ENCODE peak calls at places on chromosomes 1 and 21, in seven cellular contexts. B is heart left ventricle, T is tibial nerve, P is cardiac fibroblast, X is neural crest cell, I is left lung, J is mammary epithelial cell. C is an unnamed sample.
A peak's percentile ranks its signal among the peaks of the same experiment; 100 is the strongest.

GRCh38 chr1:169527461-169528213 is 41.9 kb upstream of the SLC19A2 start:
- DNase-seq in B (no peak), T (peak; percentile 20), P (peak; percentile 45), X (no peak), I (no peak), J (no peak), C (no peak)

GRCh38 chr1:32892368-32893197 is 6.3 kb downstream of the HPCA start:
- DNase-seq in B (no peak), T (no peak), P (no peak), X (peak; percentile 67), I (no peak), J (no peak), C (peak; percentile 76)

GRCh38 chr1:115156826-115157468 is 67.6 kb upstream of the TSPAN2 start:
- DNase-seq in B (no peak), T (no peak), P (no peak), X (no peak), I (no peak), J (no peak), C (no peak)

GRCh38 chr1:8807004-8807403 is 10.4 kb downstream of the RERE start:
- DNase-seq in B (no peak), T (no peak), P (no peak), X (no peak), I (no peak), J (no peak), C (no peak)

GRCh38 chr1:33982419-33982818 is 118.5 kb downstream of the HMGB4 start:
- DNase-seq in B (no peak), T (no peak), P (no peak), X (no peak), I (no peak), J (no peak), C (no peak)

GRCh38 chr1:170598618-170599017 is 65.3 kb upstream of the PRRX1 start:
- DNase-seq in B (no peak), T (no peak), P (no peak), X (no peak), I (no peak), J (no peak), C (no peak)

GRCh38 chr1:229942508-229942907 is 124.5 kb upstream of the GALNT2 start:
- DNase-seq in B (no peak), T (no peak), P (no peak), X (no peak), I (no peak), J (no peak), C (no peak)

GRCh38 chr1:169879034-169879835 is 14.5 kb downstream of the SCYL3 start:
- DNase-seq in B (no peak), T (no peak), P (no peak), X (no peak), I (no peak), J (no peak), C (no peak)

GRCh38 chr21:31500976-31501375 is 156.9 kb upstream of the TIAM1 start:
- DNase-seq in B (no peak), T (no peak), P (no peak), X (no peak), I (no peak), J (no peak), C (no peak)

GRCh38 chr1:75130312-75130677 is 3.9 kb upstream of the LHX8 start:
- DNase-seq in B (no peak), T (no peak), P (no peak), X (no peak), I (no peak), J (no peak), C (no peak)

GRCh38 chr21:45618846-45619485 is 24.6 kb upstream of the PCBP3 start:
- DNase-seq in B (no peak), T (no peak), P (peak; percentile 36), X (no peak), I (peak; percentile 26), J (peak; percentile 18), C (no peak)

GRCh38 chr21:26966978-26967913 is at the start of gene ADAMTS5:
- DNase-seq in B (peak; percentile 61), T (peak; percentile 39), P (peak; percentile 56), X (peak; percentile 37), I (no peak), J (peak; percentile 59), C (peak; percentile 62)

GRCh38 chr1:93180723-93181613 is at the start of gene CCDC18:
- DNase-seq in B (no peak), T (peak; percentile 6), P (peak; percentile 28), X (no peak), I (no peak), J (no peak), C (no peak)

GRCh38 chr1:63148825-63149645 is 173.3 kb upstream of the FOXD3 start:
- DNase-seq in B (no peak), T (peak; percentile 44), P (peak; percentile 72), X (peak; percentile 53), I (no peak), J (peak; percentile 40), C (no peak)

GRCh38 chr1:231866392-231867331 is 240.1 kb downstream of the DISC1 start:
- DNase-seq in B (peak; percentile 51), T (peak; percentile 58), P (peak; percentile 76), X (peak; percentile 69), I (peak; percentile 50), J (peak; percentile 17), C (peak; percentile 30)

DNA sequence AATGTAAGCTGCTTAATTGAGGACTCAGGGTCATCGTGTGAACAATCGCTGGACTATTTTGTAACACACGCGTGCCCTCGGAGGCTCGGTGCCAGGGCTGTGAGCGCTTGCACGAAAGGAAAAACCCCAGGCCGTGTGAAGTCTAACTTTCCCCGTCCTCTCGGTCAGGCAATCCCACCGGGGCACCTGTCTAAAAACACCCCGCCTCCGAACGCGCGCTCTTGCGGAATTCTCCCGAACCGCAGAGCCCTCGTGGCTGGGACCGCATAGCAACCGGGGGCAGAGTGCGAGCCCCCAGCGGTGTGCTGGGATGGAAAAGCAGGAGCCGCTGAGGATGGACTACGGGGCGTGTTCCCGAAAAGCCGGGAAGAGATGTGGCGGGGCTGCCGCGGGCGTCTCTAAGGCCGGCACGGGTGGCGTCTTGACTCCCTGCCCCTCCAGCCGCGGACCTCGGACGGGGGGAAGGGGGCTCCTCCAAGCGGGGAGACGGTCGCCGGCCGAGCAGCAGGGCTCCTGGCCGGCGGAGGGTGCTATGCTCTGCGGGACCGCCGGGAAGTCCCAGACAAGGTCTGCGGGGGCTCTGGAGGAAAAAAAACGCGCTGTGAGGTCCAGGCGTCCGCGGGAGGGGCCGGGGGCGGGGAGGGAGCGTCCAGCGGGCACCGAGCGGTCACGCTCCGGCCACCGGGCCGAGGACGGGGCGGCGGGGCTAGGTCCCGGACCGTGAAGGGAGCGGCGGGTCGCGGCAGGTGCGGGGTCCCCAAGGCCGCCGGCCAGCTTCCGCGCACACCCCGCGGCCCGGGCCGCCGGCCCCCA is 936 bp downstream of the ZBTB21 start:
- DNase-seq in B (peak; percentile 65), T (peak; percentile 33), P (peak; percentile 40), X (peak; percentile 28), I (peak; percentile 65), J (peak; percentile 60), C (no peak)
- TF ChIP-seq CTCF in B (peak; percentile 29), T (peak; percentile 19), P (peak; percentile 7), X (peak; percentile 51), I (no peak), J (no peak), C (no peak)

GRCh38 chr1:173476664-173477285 is 360 bp upstream of the PRDX6 start:
- DNase-seq in B (peak; percentile 97), T (peak; percentile 82), P (peak; percentile 87), X (peak; percentile 71), I (peak; percentile 94), J (peak; percentile 86), C (peak; percentile 72)
- TF ChIP-seq CTCF in B (peak; percentile 15), T (no peak), P (no peak), X (peak; percentile 0), I (no peak), J (no peak), C (no peak)

GRCh38 chr1:77579547-77579946 is 102.9 kb downstream of the ZZZ3 start:
- DNase-seq in B (no peak), T (no peak), P (no peak), X (no peak), I (no peak), J (no peak), C (no peak)
- TF ChIP-seq CTCF in B (no peak), T (no peak), P (peak; percentile 14), X (peak; percentile 45), I (no peak), J (no peak), C (peak; percentile 53)

DNA sequence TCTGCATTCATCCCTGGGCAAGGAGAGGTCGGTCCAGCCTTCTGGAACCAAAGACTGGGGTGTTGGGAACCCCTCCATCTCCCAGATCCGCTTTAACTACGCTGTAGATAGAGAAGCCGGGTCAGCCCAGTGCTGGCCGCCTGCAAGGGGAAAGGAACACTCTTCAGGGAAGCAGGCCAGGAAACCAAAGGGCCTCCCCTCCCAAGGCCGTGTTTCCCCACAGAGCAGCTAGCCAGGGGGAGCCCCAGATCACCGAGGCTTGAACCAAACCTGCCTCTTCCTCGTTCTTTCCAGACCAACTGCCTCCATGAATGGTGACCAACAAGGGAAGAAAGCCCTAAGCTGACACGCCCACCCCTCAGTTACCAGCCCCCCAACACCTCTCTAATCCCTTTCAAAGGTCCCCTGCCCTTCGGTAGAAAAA is 1.2 kb upstream of the CHD5 start:
- DNase-seq in B (no peak), T (no peak), P (no peak), X (no peak), I (no peak), J (no peak), C (no peak)
- TF ChIP-seq CTCF in B (no peak), T (no peak), P (no peak), X (no peak), I (no peak), J (no peak), C (no peak)

GRCh38 chr1:24805534-24806301 is 60.5 kb downstream of the CLIC4 start:
- DNase-seq in B (no peak), T (no peak), P (peak; percentile 74), X (no peak), I (peak; percentile 48), J (peak; percentile 74), C (no peak)

GRCh38 chr1:24801169-24801568 is 55.9 kb downstream of the CLIC4 start:
- DNase-seq in B (no peak), T (no peak), P (no peak), X (no peak), I (no peak), J (no peak), C (no peak)

GRCh38 chr1:24803987-24804530 is 58.8 kb downstream of the CLIC4 start:
- DNase-seq in B (no peak), T (no peak), P (no peak), X (no peak), I (no peak), J (no peak), C (no peak)

GRCh38 chr1:24803220-24803619 is 58.0 kb downstream of the CLIC4 start:
- DNase-seq in B (no peak), T (no peak), P (peak; percentile 66), X (no peak), I (no peak), J (peak; percentile 15), C (no peak)

DNA sequence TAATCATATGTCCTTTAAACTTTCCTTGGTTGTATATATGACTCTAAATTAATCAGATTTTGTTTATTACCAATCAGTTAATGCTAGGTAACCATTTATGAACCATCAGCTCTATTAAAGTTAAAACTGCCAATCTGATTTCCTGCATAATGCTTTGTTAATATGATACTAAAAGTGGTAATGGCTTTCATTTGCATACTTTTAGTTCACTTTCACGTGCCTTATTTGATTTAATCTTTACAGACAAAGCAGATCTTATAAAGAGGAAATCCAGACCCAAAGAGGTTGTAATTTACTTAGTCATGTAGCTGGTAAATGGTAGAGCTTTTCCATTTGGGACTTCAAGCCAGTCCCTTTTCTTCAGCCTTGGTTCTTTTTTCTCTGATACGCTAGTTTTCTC is 61.3 kb downstream of the CLIC4 start:
- DNase-seq in B (no peak), T (no peak), P (no peak), X (no peak), I (no peak), J (no peak), C (no peak)
- TF ChIP-seq CTCF in B (no peak), T (no peak), P (no peak), X (no peak), I (no peak), J (no peak), C (no peak)

C was measured in mesothelial cell of epicardium.